ENCODE peak calls at places on chromosomes 7 and 10, in five cellular contexts. G, J, F, S and B are unnamed samples.
A peak's percentile ranks its signal among the peaks of the same experiment; 100 is the strongest.

GRCh38 chr7:147547252-147547897 is 1043.2 kb upstream of the C7orf33 start:
- DNase-seq in S (peak; percentile 42), J (peak; percentile 25), F (no peak), G (no peak), B (no peak)

GRCh38 chr7:51103718-51104117 is 212.9 kb downstream of the COBL start:
- DNase-seq in F (no peak), J (no peak), S (no peak), G (no peak), B (no peak)

GRCh38 chr7:120780938-120781337 is 77.0 kb downstream of the TSPAN12 start:
- DNase-seq in F (no peak), G (no peak), J (no peak), S (no peak), B (no peak)

GRCh38 chr10:100660945-100661344 is 84.4 kb upstream of the PAX2 start:
- DNase-seq in G (no peak), F (no peak), S (no peak), J (no peak), B (no peak)

GRCh38 chr10:30887839-30888238 is 143.8 kb downstream of the ZNF438 start:
- DNase-seq in F (no peak), G (no peak), S (no peak), J (no peak), B (no peak)

GRCh38 chr7:149197675-149198074 is 2.3 kb downstream of the ZNF282 start:
- DNase-seq in S (no peak), G (no peak), F (no peak), J (no peak), B (no peak)

GRCh38 chr10:116146374-116146773 is 126.6 kb downstream of the GFRA1 start:
- DNase-seq in J (no peak), F (no peak), S (no peak), G (no peak), B (no peak)

GRCh38 chr7:79820387-79820786 is 314.2 kb upstream of the GNAI1 start:
- DNase-seq in S (peak; percentile 51), F (peak; percentile 46), G (no peak), J (peak; percentile 22), B (peak; percentile 22)

GRCh38 chr7:22219739-22220493 is 137.0 kb downstream of the RAPGEF5 start:
- DNase-seq in G (no peak), S (no peak), F (no peak), J (no peak), B (no peak)

GRCh38 chr10:24731942-24732341 is 8.3 kb upstream of the ARHGAP21 start:
- DNase-seq in F (no peak), J (no peak), S (no peak), G (no peak), B (no peak)

GRCh38 chr7:38838992-38839391 is 70.0 kb downstream of the VPS41 start:
- DNase-seq in F (no peak), S (no peak), G (no peak), J (no peak), B (no peak)

GRCh38 chr7:132609222-132609621 is 33.0 kb upstream of the PLXNA4 start:
- DNase-seq in J (no peak), G (no peak), F (no peak), S (no peak), B (no peak)

GRCh38 chr7:6637544-6638229 is 569 bp downstream of the ZNF316 start:
- DNase-seq in S (peak; percentile 60), J (peak; percentile 76), F (peak; percentile 59), G (no peak), B (no peak)

GRCh38 chr7:101146-101545 is 91.2 kb upstream of the FAM20C start:
- DNase-seq in S (no peak), G (no peak), J (no peak), F (no peak), B (no peak)

GRCh38 chr10:3173173-3173878 is 744 bp upstream of the PITRM1 start:
- DNase-seq in J (peak; percentile 96), G (no peak), F (peak; percentile 95), S (peak; percentile 96), B (peak; percentile 43)

GRCh38 chr7:69540275-69540674 is 58.0 kb upstream of the AUTS2 start:
- DNase-seq in F (no peak), G (no peak), S (no peak), J (no peak), B (no peak)

GRCh38 chr7:101678713-101679112 is 49.6 kb upstream of the MYL10 start:
- DNase-seq in G (peak; percentile 42), S (no peak), J (no peak), F (no peak), B (no peak)

GRCh38 chr10:130902471-130902870 is 409.1 kb downstream of the TCERG1L start:
- DNase-seq in J (no peak), G (no peak), F (no peak), S (no peak), B (no peak)

GRCh38 chr10:101046332-101047238 is 15.2 kb upstream of the KAZALD1 start:
- DNase-seq in S (no peak), G (no peak), F (peak; percentile 32), J (no peak), B (no peak)

GRCh38 chr10:13872411-13872810 is 285.6 kb downstream of the PRPF18 start:
- DNase-seq in F (no peak), G (no peak), S (no peak), J (no peak), B (no peak)

GRCh38 chr7:28957064-28957821 is 887 bp downstream of the TRIL start:
- DNase-seq in J (peak; percentile 81), G (no peak), S (no peak), F (peak; percentile 52), B (no peak)

GRCh38 chr10:29386347-29386999 is 97.6 kb downstream of the LYZL1 start:
- DNase-seq in J (no peak), F (no peak), S (no peak), G (no peak), B (no peak)

GRCh38 chr10:128011059-128011979 is 104.4 kb downstream of the PTPRE start:
- DNase-seq in G (no peak), S (peak; percentile 93), J (peak; percentile 92), F (peak; percentile 89), B (peak; percentile 90)

GRCh38 chr10:48511066-48511854 is 93.6 kb downstream of the ARHGAP22 start:
- DNase-seq in J (no peak), F (no peak), G (no peak), S (no peak), B (no peak)

GRCh38 chr10:119377905-119378736 is 164.4 kb downstream of the RGS10 start:
- DNase-seq in S (peak; percentile 20), J (no peak), G (no peak), F (peak; percentile 39), B (no peak)

GRCh38 chr7:107754642-107755041 is 10.7 kb downstream of the CBLL1 start:
- DNase-seq in F (no peak), S (no peak), J (no peak), G (no peak), B (no peak)
- TF ChIP-seq CTCF in F (no peak), S (no peak), J (no peak), G (peak; percentile 14), B (no peak)

DNA sequence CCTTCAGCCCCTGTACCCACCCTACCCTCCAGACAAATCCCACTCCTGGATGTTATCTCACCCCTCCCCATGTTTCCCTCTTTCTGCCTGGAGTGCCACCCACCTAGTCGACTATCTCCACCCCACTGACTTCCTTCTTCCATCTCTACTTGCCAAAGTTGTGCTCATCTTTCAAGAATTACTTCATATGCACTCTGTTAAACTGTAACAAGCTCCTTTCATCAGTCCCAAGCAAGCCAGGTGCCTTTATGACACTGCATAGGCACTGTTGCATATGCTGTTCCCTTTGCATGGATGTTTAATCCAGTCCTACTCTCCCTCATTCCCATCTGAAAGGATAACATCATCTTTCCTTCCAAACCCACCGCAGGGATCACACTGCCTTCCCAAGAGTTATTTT is 8.9 kb upstream of the CDK1 start:
- DNase-seq in F (no peak), J (no peak), G (no peak), S (no peak), B (no peak)
- TF ChIP-seq CTCF in F (no peak), J (no peak), G (no peak), S (no peak), B (no peak)

GRCh38 chr7:66654275-66655112 is 25.8 kb downstream of the KCTD7 start:
- DNase-seq in G (peak; percentile 84), J (peak; percentile 99), S (peak; percentile 99), F (peak; percentile 99), B (peak; percentile 95)
- TF ChIP-seq CTCF in G (no peak), J (no peak), S (no peak), F (no peak), B (no peak)

GRCh38 chr10:61904711-61905445 is 3.4 kb downstream of the ARID5B start:
- DNase-seq in G (peak; percentile 52), J (no peak), F (no peak), S (no peak), B (no peak)
- TF ChIP-seq CTCF in G (peak; percentile 38), J (no peak), F (no peak), S (no peak), B (no peak)

GRCh38 chr10:73743327-73743904 is 756 bp upstream of the SEC24C start:
- DNase-seq in J (no peak), F (no peak), S (no peak), G (no peak), B (no peak)

GRCh38 chr10:73746721-73747120 is 2.5 kb downstream of the SEC24C start:
- DNase-seq in S (no peak), F (no peak), G (no peak), J (no peak), B (no peak)

GRCh38 chr10:73744690-73744994 is 470 bp downstream of the SEC24C start:
- DNase-seq in F (peak; percentile 72), S (no peak), G (no peak), J (no peak), B (no peak)

GRCh38 chr10:73742454-73742734 is 1.8 kb upstream of the SEC24C start:
- DNase-seq in J (no peak), G (no peak), F (no peak), S (no peak), B (no peak)

DNA sequence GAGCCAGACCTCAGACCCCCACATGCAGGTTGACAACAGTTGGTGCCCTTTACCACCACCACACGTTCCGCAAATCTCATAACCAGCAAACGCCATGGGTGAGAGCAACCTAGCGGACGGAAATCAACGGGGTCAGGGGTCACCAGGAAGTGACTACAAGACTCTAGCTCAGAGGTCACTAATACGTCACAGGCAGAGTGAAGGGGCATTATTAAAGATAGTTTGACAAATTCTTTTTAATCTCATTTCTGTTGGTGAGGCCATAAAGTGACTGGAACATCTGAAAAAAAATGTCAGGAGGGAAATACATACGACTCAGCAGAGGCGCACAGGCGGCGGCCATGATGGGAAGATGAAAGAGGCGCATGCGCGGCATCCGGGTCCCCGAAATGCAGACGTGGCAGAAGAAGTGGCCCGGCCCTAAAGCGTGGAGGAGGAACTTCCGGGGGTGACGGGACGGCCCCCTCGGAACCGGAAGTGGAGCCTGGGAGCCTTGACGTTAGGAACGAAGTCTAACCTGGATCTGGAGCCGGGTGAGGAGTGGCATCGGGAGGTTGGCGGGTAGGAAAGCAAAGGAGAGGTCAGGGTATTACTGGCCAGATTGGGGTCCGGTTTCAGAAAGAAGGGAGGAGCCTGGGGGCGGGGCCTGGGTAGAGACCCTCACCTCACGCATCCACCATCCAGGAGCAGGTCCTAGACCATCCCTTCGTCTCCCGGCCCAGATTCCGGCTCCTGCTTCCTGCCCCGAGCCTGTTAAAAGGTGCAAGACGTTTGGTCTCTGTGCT is at the start of gene SEC24C:
- DNase-seq in F (peak; percentile 97), G (peak; percentile 84), S (peak; percentile 97), J (peak; percentile 98), B (peak; percentile 91)
- TF ChIP-seq CTCF in F (no peak), G (no peak), S (no peak), J (no peak), B (no peak)

GRCh38 chr10:69552268-69552667 is 21.0 kb downstream of the NEUROG3 start:
- DNase-seq in S (no peak), J (no peak), G (no peak), F (no peak), B (no peak)
- TF ChIP-seq CTCF in S (no peak), J (no peak), G (no peak), F (no peak), B (no peak)

GRCh38 chr10:17617031-17617911 is at the start of gene HACD1:
- DNase-seq in F (peak; percentile 85), S (peak; percentile 78), J (peak; percentile 79), G (no peak), B (no peak)
- TF ChIP-seq CTCF in F (peak; percentile 28), S (no peak), J (no peak), G (peak; percentile 27), B (no peak)